ENCODE peak calls at places on chromosomes 12 and 14, in ten cellular contexts. B, N, G, L, J, H, C, U, R and V are unnamed samples.

GRCh38 chr14:58751788-58752187 is 114.0 kb downstream of the DACT1 start:
- DNase-seq in C (no peak), N (no peak), U (no peak), L (no peak), R (no peak), H (no peak), B (no peak), G (no peak), J (no peak), V (no peak)

GRCh38 chr12:51879102-51879501 is 8.8 kb upstream of the ANKRD33 start:
- DNase-seq in H (no peak), U (no peak), G (no peak), R (no peak), B (no peak), L (no peak), J (no peak), N (no peak), C (peak; percentile 1), V (no peak)

GRCh38 chr12:109798691-109799090 is 34.5 kb downstream of the TRPV4 start:
- DNase-seq in H (no peak), C (no peak), R (no peak), B (no peak), U (no peak), J (no peak), L (no peak), G (no peak), N (no peak), V (no peak)

GRCh38 chr14:53109028-53109687 is 44.0 kb downstream of the DDHD1 start:
- DNase-seq in R (no peak), G (no peak), U (no peak), J (no peak), B (peak; percentile 56), C (no peak), L (no peak), H (no peak), N (no peak), V (no peak)

GRCh38 chr14:23522643-23523198 is 28.8 kb downstream of the ZFHX2 start:
- DNase-seq in N (no peak), B (no peak), C (no peak), H (no peak), L (no peak), J (no peak), G (no peak), U (no peak), R (no peak), V (no peak)

GRCh38 chr12:47534695-47535094 is 171.1 kb downstream of the RPAP3 start:
- DNase-seq in G (no peak), J (peak; percentile 23), H (no peak), L (no peak), R (no peak), C (no peak), N (peak; percentile 24), B (no peak), U (no peak), V (no peak)

GRCh38 chr12:88298761-88299242 is 156.7 kb downstream of the TMTC3 start:
- DNase-seq in G (no peak), H (no peak), C (no peak), R (no peak), U (no peak), L (peak; percentile 98), B (no peak), N (peak; percentile 68), J (no peak), V (no peak)

GRCh38 chr12:581321-581720 is 81.9 kb downstream of the NINJ2 start:
- DNase-seq in J (no peak), G (no peak), N (no peak), H (no peak), C (peak; percentile 69), U (no peak), B (no peak), R (no peak), L (no peak), V (no peak)

GRCh38 chr12:58249610-58250009 is 308.2 kb downstream of the ATP23 start:
- DNase-seq in B (no peak), R (no peak), G (no peak), C (no peak), L (peak; percentile 65), U (no peak), J (no peak), N (no peak), H (no peak), V (no peak)

GRCh38 chr12:5803532-5803931 is 141.5 kb downstream of the ANO2 start:
- DNase-seq in U (no peak), C (no peak), J (no peak), B (no peak), H (no peak), R (no peak), L (no peak), N (no peak), G (no peak), V (no peak)

GRCh38 chr12:104990950-104991349 is 4.8 kb downstream of the NOPCHAP1 start:
- DNase-seq in C (no peak), B (no peak), J (no peak), L (peak; percentile 39), H (no peak), N (no peak), R (no peak), U (no peak), G (no peak), V (no peak)